ENCODE peak calls at places on chromosome 1, in ten cellular contexts. H is colonic mucosa, S is cardiac muscle cell, I is left lung, A is fibroblast of lung, E is right atrium auricular region, G is AG04450, T is prostate gland, F is tibial artery, V is H1. P is an unnamed sample.
A peak's percentile ranks its signal among the peaks of the same experiment; 100 is the strongest.

GRCh38 chr1:24901791-24902470 is 28.1 kb downstream of the RUNX3 start:
- DNase-seq in E (no peak), G (no peak), I (peak; percentile 26), F (peak; percentile 65), T (no peak), S (no peak), A (no peak), V (no peak), H (no peak), P (no peak)

GRCh38 chr1:202600432-202601041 is 109.7 kb downstream of the SYT2 start:
- DNase-seq in S (no peak), V (no peak), A (no peak), G (no peak), H (no peak), T (no peak), I (no peak), F (no peak), E (no peak), P (no peak)

GRCh38 chr1:117235863-117236465 is 25.2 kb upstream of the VTCN1 start:
- DNase-seq in F (no peak), T (no peak), I (no peak), S (peak; percentile 14), V (no peak), G (no peak), E (no peak), H (no peak), A (no peak), P (no peak)

GRCh38 chr1:232274236-232274855 is 355.6 kb downstream of the SIPA1L2 start:
- DNase-seq in S (no peak), A (peak; percentile 3), I (no peak), F (no peak), T (no peak), E (no peak), G (no peak), H (no peak), V (no peak), P (no peak)

GRCh38 chr1:197776348-197777082 is 1.2 kb upstream of the DENND1B start:
- DNase-seq in E (no peak), T (no peak), G (no peak), A (peak; percentile 64), V (no peak), S (no peak), H (no peak), I (no peak), F (no peak), P (no peak)

GRCh38 chr1:210898473-210898872 is 235.5 kb downstream of the KCNH1 start:
- DNase-seq in A (no peak), G (no peak), S (no peak), F (no peak), H (no peak), I (no peak), T (no peak), E (no peak), V (no peak), P (no peak)

GRCh38 chr1:198560093-198560638 is 19.7 kb upstream of the ATP6V1G3 start:
- DNase-seq in S (no peak), H (no peak), E (no peak), F (no peak), T (no peak), A (peak; percentile 6), V (no peak), I (peak; percentile 42), G (no peak), P (no peak)

GRCh38 chr1:91883470-91883869 is 2.5 kb downstream of the TGFBR3 start:
- DNase-seq in V (no peak), E (no peak), T (no peak), S (peak; percentile 23), H (no peak), A (peak; percentile 75), G (no peak), F (no peak), I (no peak), P (no peak)

GRCh38 chr1:25744140-25744581 is 55.8 kb upstream of the SELENON start:
- DNase-seq in F (peak; percentile 93), A (peak; percentile 68), G (no peak), I (peak; percentile 73), V (peak; percentile 63), H (peak; percentile 65), E (peak; percentile 81), S (peak; percentile 62), T (peak; percentile 73), P (no peak)

GRCh38 chr1:225469051-225469450 is 41.2 kb upstream of the LBR start:
- DNase-seq in S (no peak), V (no peak), H (no peak), E (no peak), G (no peak), I (peak; percentile 15), A (no peak), T (no peak), F (peak; percentile 58), P (no peak)

DNA sequence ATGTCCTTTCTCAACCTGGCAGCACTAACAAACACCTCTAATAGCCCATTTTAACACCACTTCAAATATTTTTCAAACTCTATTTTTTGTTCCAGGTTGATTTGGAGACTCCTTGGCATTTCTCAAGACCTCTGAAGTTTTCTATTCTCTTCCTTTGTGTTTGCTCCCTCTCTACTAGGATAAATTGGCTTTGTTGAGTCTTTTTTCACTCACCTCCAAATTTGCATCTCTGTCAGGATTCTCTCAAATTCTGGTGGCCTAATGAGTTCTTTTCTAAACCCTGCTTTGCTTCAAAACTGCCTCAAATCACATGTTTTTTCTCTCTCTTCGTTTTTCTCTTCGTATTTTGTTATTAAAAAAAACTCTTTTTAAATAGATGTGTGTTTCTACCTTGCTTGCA is 582.2 kb upstream of the ADGRL4 start:
- DNase-seq in V (no peak), S (no peak), G (no peak), H (no peak), A (no peak), E (no peak), I (no peak), T (no peak), F (no peak), P (no peak)
- H3K9me3 ChIP-seq in V (peaks cover 5% of the 10 kb centered on the region), S (no peaks in the 10 kb centered on the region), G (no peaks in the 10 kb centered on the region), H (no peaks in the 10 kb centered on the region), A (no peaks in the 10 kb centered on the region), E (no peaks in the 10 kb centered on the region), I (peaks cover 2% of the 10 kb centered on the region), T (no peaks in the 10 kb centered on the region), F (no peaks in the 10 kb centered on the region), P (no peaks in the 10 kb centered on the region)

DNA sequence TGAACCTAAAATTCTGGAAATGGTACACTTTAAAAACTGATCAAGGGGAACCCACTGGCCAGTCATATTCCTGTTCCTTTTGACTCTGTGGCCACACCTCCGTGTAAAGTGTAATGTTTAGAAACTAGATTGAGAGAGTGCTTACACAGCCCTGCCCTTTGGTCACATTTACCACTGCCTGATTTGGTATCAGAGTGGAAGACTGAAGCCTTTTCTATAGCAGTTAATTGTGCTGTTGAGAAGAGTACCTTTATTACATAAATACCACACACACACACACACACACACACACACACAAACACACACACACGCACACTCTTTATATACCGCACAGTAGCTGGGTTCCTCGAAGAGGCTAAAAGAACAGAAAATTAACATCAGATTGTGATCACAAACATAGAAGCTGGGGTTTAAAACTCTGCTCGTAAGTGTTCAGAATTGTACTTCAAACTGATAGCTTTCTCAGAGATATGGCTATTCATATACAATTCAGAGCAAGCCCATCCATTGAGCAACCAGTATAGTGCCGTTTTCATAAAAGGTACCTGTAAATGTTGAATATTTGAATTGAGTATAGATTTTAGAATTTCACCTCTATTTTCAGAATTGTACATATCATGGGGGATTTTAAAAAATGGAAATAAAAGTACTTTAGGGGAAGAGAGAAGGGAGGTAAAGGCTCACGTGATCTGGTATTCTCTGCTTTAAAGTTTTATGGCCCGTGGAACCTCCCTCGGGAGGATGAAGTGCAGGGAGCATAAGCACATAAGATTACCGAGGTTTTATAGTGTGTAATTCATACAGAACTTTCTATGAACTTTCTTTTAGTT is 37.5 kb downstream of the CAMTA1 start:
- DNase-seq in F (no peak), A (no peak), E (no peak), H (peak; percentile 76), T (no peak), I (no peak), V (no peak), G (no peak), S (peak; percentile 33), P (no peak)
- H3K27ac ChIP-seq in F (peak overlapping the region; percentile 79), A (no peak overlapping the region), E (no peak overlapping the region), H (peak overlapping the region; percentile 80), T (no peak overlapping the region), I (no peak overlapping the region), V (no peak overlapping the region), G (no peak overlapping the region), S (peak overlapping the region; percentile 81), P (no peak overlapping the region)

GRCh38 chr1:119140177-119141019 is at the start of gene WARS2:
- DNase-seq in T (peak; percentile 97), F (peak; percentile 97), V (peak; percentile 91), G (peak; percentile 93), I (peak; percentile 97), E (peak; percentile 99), A (peak; percentile 99), S (peak; percentile 98), H (peak; percentile 96), P (peak; percentile 86)
- TF ChIP-seq CTCF in T (peak; percentile 25), F (no peak), V (no peak), G (no peak), I (no peak), E (no peak), A (no peak), S (no peak), H (no peak), P (no peak)

GRCh38 chr1:4690951-4691675 is 36.7 kb downstream of the AJAP1 start:
- DNase-seq in V (no peak), E (no peak), S (no peak), T (no peak), A (no peak), H (no peak), F (no peak), G (no peak), I (no peak), P (no peak)

GRCh38 chr1:4691766-4692405 is 37.5 kb downstream of the AJAP1 start:
- DNase-seq in F (no peak), V (no peak), T (no peak), G (no peak), A (no peak), S (no peak), I (no peak), E (no peak), H (no peak), P (no peak)

GRCh38 chr1:4689271-4689935 is 35.0 kb downstream of the AJAP1 start:
- DNase-seq in F (no peak), T (no peak), E (no peak), A (no peak), G (no peak), H (no peak), V (no peak), I (no peak), S (no peak), P (no peak)

GRCh38 chr1:4687943-4688342 is 33.5 kb downstream of the AJAP1 start:
- DNase-seq in F (no peak), S (no peak), G (no peak), H (no peak), A (no peak), T (no peak), E (no peak), V (no peak), I (no peak), P (no peak)

DNA sequence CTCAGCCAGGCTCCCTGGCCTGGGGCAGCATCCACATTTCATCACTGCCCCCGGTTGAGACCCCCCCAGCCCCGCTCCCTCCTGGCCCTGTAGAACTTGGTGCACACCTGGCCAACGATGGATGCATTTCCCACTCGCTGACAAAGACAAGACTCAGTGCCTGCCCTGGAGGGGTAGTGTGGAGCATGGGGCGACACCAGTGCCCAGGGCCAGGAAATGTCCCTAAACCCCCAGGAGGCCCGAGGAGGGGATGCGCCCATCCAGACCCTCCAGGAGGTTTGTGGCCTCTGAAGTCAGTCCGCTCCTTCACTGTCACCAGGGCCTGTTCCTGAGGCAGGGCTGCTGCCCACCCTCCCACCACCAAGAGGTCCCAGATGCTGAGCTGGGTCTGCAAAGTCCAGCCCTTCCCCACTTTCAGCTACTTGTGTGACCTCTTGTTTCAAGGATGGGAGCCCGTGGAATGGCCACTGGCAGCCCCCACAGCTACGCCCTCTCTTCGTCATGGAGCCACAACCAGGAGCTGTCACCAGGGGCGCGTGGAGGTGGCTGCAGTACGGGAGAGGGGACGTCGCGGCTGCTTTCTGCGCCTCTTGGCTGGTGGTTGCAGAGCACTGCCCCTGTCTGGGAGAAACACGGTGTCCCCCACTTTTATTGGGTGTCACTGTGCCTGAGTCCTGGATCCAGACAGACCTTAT is 35.7 kb downstream of the AJAP1 start:
- DNase-seq in H (no peak), A (no peak), S (no peak), I (no peak), E (no peak), F (no peak), G (no peak), T (no peak), V (no peak), P (no peak)
- H3K9me3 ChIP-seq in H (no peaks in the 10 kb centered on the region), A (no peaks in the 10 kb centered on the region), S (no peaks in the 10 kb centered on the region), I (no peaks in the 10 kb centered on the region), E (no peaks in the 10 kb centered on the region), F (no peaks in the 10 kb centered on the region), G (peaks cover 94% of the 10 kb centered on the region), T (no peaks in the 10 kb centered on the region), V (no peaks in the 10 kb centered on the region), P (no peaks in the 10 kb centered on the region)

P was measured in CD4-positive, alpha-beta T cell.